ENCODE peak calls at places on chromosomes 4 and X, in eight cellular contexts. Y is PC-9, G is neural progenitor cell, Q is fibroblast of lung, P is hepatocyte, K is K562, Z is astrocyte, S is IMR-90. H is an unnamed sample. For H3K4me1, the result is how much of the 10 kb centered on the place peaks cover.

GRCh38 chrX:2689773-2690666 is 1.1 kb upstream of the CD99 start:
- DNase-seq in Y (no peak), G (peak), K (no peak), Q (no peak), S (no peak), P (peak), Z (no peak), H (peak)

GRCh38 chrX:100263650-100264049 is 146.4 kb downstream of the PCDH19 start:
- DNase-seq in Q (no peak), G (no peak), P (no peak), S (no peak), Z (no peak), K (no peak), Y (no peak), H (no peak)

GRCh38 chrX:154020500-154021115 is 906 bp upstream of the IRAK1 start:
- DNase-seq in S (no peak), K (peak), P (no peak), Z (no peak), Q (no peak), Y (peak), G (no peak), H (peak)

GRCh38 chrX:137855490-137855889 is 289.6 kb downstream of the ZIC3 start:
- DNase-seq in S (no peak), Z (no peak), G (no peak), P (no peak), K (no peak), Q (no peak), Y (no peak), H (no peak)

GRCh38 chrX:42495139-42495538 is 282.8 kb downstream of the PPP1R2C start:
- DNase-seq in Y (peak), P (no peak), S (no peak), Z (no peak), Q (no peak), K (no peak), G (no peak), H (no peak)

GRCh38 chrX:57211906-57212305 is 74.6 kb upstream of the FAAH2 start:
- DNase-seq in Z (no peak), Q (no peak), S (no peak), P (no peak), G (peak), K (no peak), Y (no peak), H (no peak)

GRCh38 chr4:112144546-112145325 is 518 bp upstream of the FAM241A start:
- DNase-seq in K (no peak), G (no peak), P (no peak), Q (no peak), Z (no peak), Y (no peak), S (no peak), H (peak)

GRCh38 chrX:15359701-15360100 is 24.4 kb upstream of the PIGA start:
- DNase-seq in Q (peak), G (no peak), Y (no peak), K (no peak), P (no peak), Z (no peak), S (peak), H (no peak)

GRCh38 chr4:139889194-139889762 is 223.7 kb downstream of the MGST2 start:
- DNase-seq in Q (no peak), Z (no peak), Y (no peak), K (no peak), S (no peak), G (no peak), P (no peak), H (no peak)

GRCh38 chrX:47218920-47219815 is 687 bp downstream of the CDK16 start:
- DNase-seq in G (peak), Y (peak), S (no peak), Q (peak), Z (no peak), P (peak), K (peak), H (peak)

GRCh38 chrX:71992711-71993110 is 82.1 kb downstream of the NHSL2 start:
- DNase-seq in Z (no peak), Y (no peak), S (no peak), K (no peak), Q (no peak), G (no peak), P (no peak), H (no peak)

GRCh38 chrX:153723351-153724251 is 586 bp downstream of the BCAP31 start:
- DNase-seq in G (peak), Z (no peak), Q (peak), P (peak), Y (peak), S (peak), K (peak), H (peak)

GRCh38 chr4:111689214-111689613 is 456.0 kb upstream of the FAM241A start:
- DNase-seq in S (peak), P (peak), Y (peak), Q (peak), K (no peak), Z (peak), G (no peak), H (no peak)

GRCh38 chrX:152904151-152905080 is 6.5 kb downstream of the ZNF185 start:
- DNase-seq in K (peak), G (peak), Z (peak), Y (peak), S (peak), P (peak), Q (peak), H (peak)

GRCh38 chr4:1399508-1400190 is 6.6 kb downstream of the NKX1-1 start:
- DNase-seq in S (no peak), G (no peak), P (no peak), Y (no peak), Q (no peak), K (no peak), Z (no peak), H (peak)

GRCh38 chrX:38326086-38326485 is 1.2 kb downstream of the RPGR start:
- DNase-seq in P (no peak), G (no peak), Q (no peak), K (no peak), S (no peak), Y (no peak), Z (no peak), H (no peak)

GRCh38 chr4:4759233-4759632 is 100.2 kb upstream of the MSX1 start:
- DNase-seq in K (no peak), P (no peak), Q (no peak), G (no peak), Z (no peak), Y (no peak), S (no peak), H (no peak)

GRCh38 chr4:136651932-136652331 is 880.4 kb downstream of the PCDH18 start:
- DNase-seq in G (no peak), Q (peak), Z (no peak), K (no peak), P (no peak), S (peak), Y (no peak), H (no peak)

GRCh38 chr4:81684357-81684756 is 212.7 kb upstream of the RASGEF1B start:
- DNase-seq in S (no peak), G (no peak), Z (no peak), P (no peak), Y (no peak), Q (no peak), K (no peak), H (no peak)

GRCh38 chrX:16112428-16112827 is 10.9 kb upstream of the GRPR start:
- DNase-seq in Y (no peak), K (no peak), P (no peak), Q (no peak), S (no peak), G (no peak), Z (no peak), H (no peak)

GRCh38 chr4:2812600-2812932 is 19.7 kb downstream of the SH3BP2 start:
- DNase-seq in Z (no peak), S (no peak), P (no peak), Y (no peak), K (no peak), G (no peak), Q (no peak), H (no peak)

GRCh38 chrX:24081661-24082154 is 27.0 kb downstream of the EIF2S3 start:
- DNase-seq in G (peak), Z (peak), S (peak), Q (peak), K (peak), Y (peak), P (peak), H (no peak)

GRCh38 chr4:110735691-110736090 is 112.8 kb upstream of the PITX2 start:
- DNase-seq in Y (no peak), G (no peak), S (peak), Z (no peak), K (no peak), P (peak), Q (no peak), H (no peak)

GRCh38 chrX:86047174-86047991 is at the start of gene CHM:
- DNase-seq in G (peak), S (peak), K (peak), Q (peak), P (peak), Z (peak), Y (peak), H (peak)

GRCh38 chr4:37989398-37990260 is 29.4 kb downstream of the PTTG2 start:
- DNase-seq in P (no peak), Q (no peak), K (no peak), Z (no peak), S (no peak), Y (no peak), G (no peak), H (no peak)

GRCh38 chr4:22574880-22575279 is 59.0 kb upstream of the ADGRA3 start:
- DNase-seq in Y (no peak), Z (no peak), P (no peak), S (no peak), K (no peak), G (no peak), Q (no peak), H (no peak)

GRCh38 chr4:83107636-83108035 is 6.9 kb downstream of the PLAC8 start:
- DNase-seq in Z (no peak), K (no peak), P (no peak), G (no peak), Y (no peak), S (no peak), Q (no peak), H (no peak)

GRCh38 chr4:154503598-154503997 is 12.0 kb upstream of the DCHS2 start:
- DNase-seq in K (peak), Q (peak), Z (peak), Y (no peak), P (peak), G (peak), S (peak), H (no peak)

GRCh38 chr4:128810331-128810870 is 901 bp downstream of the JADE1 start:
- DNase-seq in S (peak), K (peak), Y (peak), Z (peak), G (peak), Q (peak), P (peak), H (peak)

GRCh38 chr4:10089346-10089745 is 27.3 kb downstream of the WDR1 start:
- DNase-seq in Q (no peak), K (no peak), P (peak), S (no peak), Z (no peak), G (no peak), Y (no peak), H (peak)

GRCh38 chr4:10093273-10093621 is 23.4 kb downstream of the WDR1 start:
- DNase-seq in S (no peak), K (no peak), G (no peak), Y (no peak), P (no peak), Z (no peak), Q (no peak), H (peak)

GRCh38 chr4:10090467-10091250 is 25.9 kb downstream of the WDR1 start:
- DNase-seq in Q (no peak), K (no peak), Y (no peak), G (no peak), Z (no peak), P (no peak), S (no peak), H (peak)

GRCh38 chr4:10092481-10093272 is 23.9 kb downstream of the WDR1 start:
- DNase-seq in G (peak), Q (no peak), S (no peak), K (no peak), P (no peak), Z (no peak), Y (no peak), H (peak)

DNA sequence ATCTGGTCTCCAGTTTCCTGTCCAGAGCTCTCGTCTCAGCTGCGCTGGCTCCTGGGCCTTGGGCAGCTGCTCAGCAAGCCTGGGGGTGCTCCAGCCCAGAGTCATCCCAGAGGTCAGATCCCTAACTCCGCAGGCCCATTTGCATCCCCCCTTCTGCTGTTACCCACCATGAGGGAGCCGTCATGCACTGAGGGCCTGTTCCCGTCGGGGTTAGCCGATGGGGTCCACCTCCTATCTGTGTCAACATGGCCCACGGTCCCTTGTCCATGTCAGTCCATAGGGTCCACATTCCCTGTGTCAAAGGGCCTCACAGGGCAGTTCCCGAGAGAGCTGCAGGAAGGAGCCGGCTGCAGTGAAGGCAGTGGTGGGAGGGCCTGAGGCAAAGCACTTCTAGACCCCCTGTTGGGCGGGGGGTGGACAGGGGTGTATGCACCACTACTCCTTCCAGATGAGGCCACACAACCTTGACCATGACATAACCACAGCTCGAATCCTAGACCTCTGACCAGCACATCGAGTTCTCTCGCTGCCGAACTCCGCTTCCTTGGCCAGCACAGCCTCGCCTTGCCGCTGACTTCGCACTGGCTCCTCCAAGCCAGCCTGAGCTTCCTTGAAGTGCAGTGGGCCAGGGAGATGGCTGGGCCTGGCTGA is 24.9 kb downstream of the WDR1 start:
- DNase-seq in S (no peak), Z (no peak), Y (no peak), G (no peak), P (no peak), K (no peak), Q (no peak), H (peak)
- H3K27ac ChIP-seq in S (peak), Z (peak), Y (no peak), G (no peak), P (no peak), K (no peak), Q (no peak), H (no peak)

GRCh38 chrX:136200466-136200865 is 50.7 kb downstream of the MAP7D3 start:
- DNase-seq in Y (no peak), Z (peak), S (peak), Q (peak), G (peak), P (no peak), K (peak), H (no peak)

GRCh38 chrX:136199365-136199764 is 51.8 kb downstream of the MAP7D3 start:
- DNase-seq in S (peak), G (no peak), P (no peak), Q (peak), K (no peak), Z (peak), Y (no peak), H (no peak)

GRCh38 chrX:136202889-136203288 is 48.3 kb downstream of the MAP7D3 start:
- DNase-seq in Z (peak), K (no peak), S (peak), G (no peak), P (no peak), Y (no peak), Q (peak), H (no peak)

GRCh38 chrX:136203438-136203837 is 47.8 kb downstream of the MAP7D3 start:
- DNase-seq in Z (no peak), G (no peak), S (no peak), K (no peak), Y (no peak), P (no peak), Q (no peak), H (no peak)

DNA sequence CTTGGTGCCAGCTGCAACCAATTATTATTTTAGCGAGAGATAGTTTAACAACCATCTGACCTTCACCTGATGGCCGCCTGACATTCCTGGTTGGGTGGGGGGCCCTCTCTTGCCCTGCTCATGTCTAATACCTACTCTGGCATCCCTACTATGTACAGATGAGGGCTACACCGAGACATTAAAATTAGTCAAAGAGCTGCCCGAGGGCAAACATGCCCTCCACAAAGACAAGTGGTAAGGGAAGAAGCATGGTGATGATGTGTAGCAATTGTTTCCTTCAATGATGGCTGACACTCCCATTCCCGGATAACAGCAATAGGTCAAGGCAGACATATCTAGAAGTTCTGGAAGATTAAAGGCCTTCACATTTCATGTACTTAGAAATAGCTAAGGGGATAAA is 49.6 kb downstream of the MAP7D3 start:
- DNase-seq in Y (no peak), G (no peak), Z (no peak), S (no peak), K (no peak), Q (no peak), P (no peak), H (no peak)
- H2AFZ ChIP-seq in Y (no peak), G (no peak), Z (no peak), S (no peak), K (no peak), Q (no peak), P (no peak), H (no peak)

GRCh38 chr4:94536649-94537464 is 85.1 kb downstream of the PDLIM5 start:
- DNase-seq in P (no peak), Y (no peak), S (no peak), Q (no peak), G (peak), Z (no peak), K (no peak), H (no peak)
- H3K4me1 ChIP-seq in P (under half), Y (half or more), S (under half), Q (under half), G (under half), Z (under half), K (under half), H (half or more)

GRCh38 chrX:49160908-49161307 is 1.6 kb upstream of the MAGIX start:
- DNase-seq in Q (no peak), Z (no peak), S (no peak), G (no peak), K (no peak), P (no peak), Y (no peak), H (no peak)

GRCh38 chrX:49165901-49166881 is 3.6 kb downstream of the MAGIX start:
- DNase-seq in S (peak), P (peak), Q (peak), Y (no peak), Z (peak), K (peak), G (peak), H (peak)

GRCh38 chrX:49163555-49164419 is 1.2 kb downstream of the MAGIX start:
- DNase-seq in P (peak), Q (peak), Y (peak), S (peak), K (peak), G (peak), Z (peak), H (peak)

GRCh38 chrX:49164589-49165360 is 2.2 kb downstream of the MAGIX start:
- DNase-seq in S (no peak), P (no peak), Z (no peak), Y (no peak), Q (no peak), K (no peak), G (no peak), H (peak)

DNA sequence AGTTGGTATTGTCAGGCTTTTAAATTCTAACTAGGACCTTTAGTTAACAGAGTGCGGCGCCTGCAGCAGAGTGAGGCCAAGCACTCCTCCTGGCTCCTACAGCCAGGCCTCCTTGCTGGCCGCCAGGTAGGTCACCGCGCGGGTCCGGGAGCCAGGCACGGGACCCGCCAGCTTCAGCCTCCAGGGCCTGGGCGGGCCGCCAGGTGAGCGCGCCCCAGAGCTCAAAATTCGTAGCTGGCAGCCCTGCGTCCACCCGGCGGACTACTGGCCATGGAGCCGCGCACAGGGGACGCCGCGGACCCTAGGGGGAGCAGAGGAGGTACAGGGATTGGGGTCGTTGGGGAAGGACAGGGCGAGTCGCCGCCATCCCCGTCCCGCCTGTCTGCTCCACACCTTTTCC is at the start of gene MAGIX:
- DNase-seq in S (no peak), Q (no peak), Z (no peak), K (no peak), P (no peak), G (no peak), Y (no peak), H (no peak)
- H3K27ac ChIP-seq in S (peak), Q (peak), Z (peak), K (peak), P (peak), G (no peak), Y (no peak), H (no peak)

GRCh38 chr4:92634891-92635290 is 331.1 kb downstream of the GRID2 start:
- DNase-seq in Y (no peak), Z (no peak), S (no peak), Q (no peak), K (no peak), G (no peak), P (no peak), H (no peak)
- H2AFZ ChIP-seq in Y (no peak), Z (no peak), S (no peak), Q (no peak), K (no peak), G (no peak), P (no peak), H (no peak)

GRCh38 chr4:98627883-98628282 is 30.5 kb downstream of the TSPAN5 start:
- DNase-seq in K (no peak), Q (peak), S (peak), Z (peak), Y (no peak), P (no peak), G (no peak), H (no peak)
- H3K4me1 ChIP-seq in K (under half), Q (under half), S (under half), Z (half or more), Y (under half), P (under half), G (under half), H (half or more)

DNA sequence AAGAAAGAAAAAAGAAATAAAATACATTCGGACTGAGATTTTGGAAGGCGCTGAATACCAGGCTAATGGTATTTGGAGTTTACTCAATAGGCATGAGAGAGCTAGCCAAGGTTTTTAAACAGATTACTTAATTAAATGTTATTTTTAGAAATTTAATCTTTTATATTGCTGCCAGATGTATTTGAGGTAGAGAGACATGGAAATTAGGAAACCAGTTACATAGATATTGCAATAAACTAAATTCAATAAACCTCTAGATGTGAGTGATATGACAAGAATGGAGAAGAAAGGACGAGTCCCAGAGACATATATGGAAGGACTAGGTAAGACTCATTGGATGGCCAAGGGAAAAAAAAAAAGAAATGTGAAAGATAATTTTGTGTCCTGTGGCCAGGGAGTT is 38.5 kb upstream of the IL13RA1 start:
- DNase-seq in G (no peak), S (no peak), Y (no peak), K (no peak), Q (no peak), Z (no peak), P (no peak), H (no peak)
- H3K27ac ChIP-seq in G (no peak), S (no peak), Y (no peak), K (no peak), Q (no peak), Z (no peak), P (no peak), H (no peak)

H was measured in osteoblast.